ENCODE peak calls at places on chromosomes 16 and 17, in nine cellular contexts. One of them, this sample, is unnamed.

GRCh38 chr17:81999587-81999974 is 22.2 kb downstream of the ASPSCR1 start:
- DNase-seq in NCI-H1436: no peak
- DNase-seq in mesenchymal stem cell: no peak
- DNase-seq in dermis blood vessel endothelial cell: no peak
- DNase-seq in smooth muscle cell of the brain vasculature: no peak
- DNase-seq in NCI-H524: no peak
- DNase-seq in ACHN: no peak
- DNase-seq in sciatic nerve: no peak
- DNase-seq in NCI-H446 treated with DMSO at 0.1 percent for 48 hours: no peak
- DNase-seq in this sample: no peak

GRCh38 chr17:43832976-43833829 is at the start of gene MPP3:
- DNase-seq in NCI-H1436: peak
- DNase-seq in mesenchymal stem cell: peak
- DNase-seq in dermis blood vessel endothelial cell: peak
- DNase-seq in smooth muscle cell of the brain vasculature: no peak
- DNase-seq in NCI-H524: peak
- DNase-seq in ACHN: peak
- DNase-seq in sciatic nerve: peak
- DNase-seq in NCI-H446 treated with DMSO at 0.1 percent for 48 hours: peak
- DNase-seq in this sample: peak

GRCh38 chr16:89089142-89089541 is 4.5 kb upstream of the ACSF3 start:
- DNase-seq in NCI-H1436: no peak
- DNase-seq in mesenchymal stem cell: no peak
- DNase-seq in dermis blood vessel endothelial cell: no peak
- DNase-seq in smooth muscle cell of the brain vasculature: no peak
- DNase-seq in NCI-H524: no peak
- DNase-seq in ACHN: no peak
- DNase-seq in sciatic nerve: no peak
- DNase-seq in NCI-H446 treated with DMSO at 0.1 percent for 48 hours: no peak
- DNase-seq in this sample: no peak

GRCh38 chr17:10754109-10754508 is 24.3 kb upstream of the TMEM220 start:
- DNase-seq in NCI-H1436: peak
- DNase-seq in mesenchymal stem cell: no peak
- DNase-seq in dermis blood vessel endothelial cell: peak
- DNase-seq in smooth muscle cell of the brain vasculature: no peak
- DNase-seq in NCI-H524: no peak
- DNase-seq in ACHN: peak
- DNase-seq in sciatic nerve: no peak
- DNase-seq in NCI-H446 treated with DMSO at 0.1 percent for 48 hours: no peak
- DNase-seq in this sample: no peak

GRCh38 chr16:76378020-76378419 is 100.8 kb downstream of the CNTNAP4 start:
- DNase-seq in NCI-H1436: no peak
- DNase-seq in mesenchymal stem cell: no peak
- DNase-seq in dermis blood vessel endothelial cell: no peak
- DNase-seq in smooth muscle cell of the brain vasculature: no peak
- DNase-seq in NCI-H524: no peak
- DNase-seq in ACHN: no peak
- DNase-seq in sciatic nerve: no peak
- DNase-seq in NCI-H446 treated with DMSO at 0.1 percent for 48 hours: no peak
- DNase-seq in this sample: no peak

GRCh38 chr17:72362466-72363335 is 241.9 kb downstream of the SOX9 start:
- DNase-seq in NCI-H1436: no peak
- DNase-seq in mesenchymal stem cell: peak
- DNase-seq in dermis blood vessel endothelial cell: no peak
- DNase-seq in smooth muscle cell of the brain vasculature: no peak
- DNase-seq in NCI-H524: no peak
- DNase-seq in ACHN: no peak
- DNase-seq in sciatic nerve: no peak
- DNase-seq in NCI-H446 treated with DMSO at 0.1 percent for 48 hours: no peak
- DNase-seq in this sample: no peak

GRCh38 chr17:48576479-48577309 is 1.5 kb downstream of the HOXB4 start:
- DNase-seq in NCI-H1436: no peak
- DNase-seq in mesenchymal stem cell: peak
- DNase-seq in dermis blood vessel endothelial cell: peak
- DNase-seq in smooth muscle cell of the brain vasculature: no peak
- DNase-seq in NCI-H524: no peak
- DNase-seq in ACHN: peak
- DNase-seq in sciatic nerve: no peak
- DNase-seq in NCI-H446 treated with DMSO at 0.1 percent for 48 hours: no peak
- DNase-seq in this sample: no peak

GRCh38 chr17:18259621-18260331 is 686 bp upstream of the MIEF2 start:
- DNase-seq in NCI-H1436: no peak
- DNase-seq in mesenchymal stem cell: no peak
- DNase-seq in dermis blood vessel endothelial cell: no peak
- DNase-seq in smooth muscle cell of the brain vasculature: no peak
- DNase-seq in NCI-H524: no peak
- DNase-seq in ACHN: peak
- DNase-seq in sciatic nerve: no peak
- DNase-seq in NCI-H446 treated with DMSO at 0.1 percent for 48 hours: no peak
- DNase-seq in this sample: no peak

GRCh38 chr16:5379948-5380347 is 282.4 kb upstream of the EEF2KMT start:
- DNase-seq in NCI-H1436: no peak
- DNase-seq in mesenchymal stem cell: no peak
- DNase-seq in dermis blood vessel endothelial cell: no peak
- DNase-seq in smooth muscle cell of the brain vasculature: no peak
- DNase-seq in NCI-H524: no peak
- DNase-seq in ACHN: no peak
- DNase-seq in sciatic nerve: no peak
- DNase-seq in NCI-H446 treated with DMSO at 0.1 percent for 48 hours: no peak
- DNase-seq in this sample: no peak

GRCh38 chr17:71821512-71821911 is 299.3 kb upstream of the SOX9 start:
- DNase-seq in NCI-H1436: no peak
- DNase-seq in mesenchymal stem cell: no peak
- DNase-seq in dermis blood vessel endothelial cell: no peak
- DNase-seq in smooth muscle cell of the brain vasculature: no peak
- DNase-seq in NCI-H524: no peak
- DNase-seq in ACHN: no peak
- DNase-seq in sciatic nerve: no peak
- DNase-seq in NCI-H446 treated with DMSO at 0.1 percent for 48 hours: no peak
- DNase-seq in this sample: no peak

GRCh38 chr16:54208262-54208661 is 78.3 kb downstream of the IRX3 start:
- DNase-seq in NCI-H1436: no peak
- DNase-seq in mesenchymal stem cell: no peak
- DNase-seq in dermis blood vessel endothelial cell: no peak
- DNase-seq in smooth muscle cell of the brain vasculature: no peak
- DNase-seq in NCI-H524: no peak
- DNase-seq in ACHN: no peak
- DNase-seq in sciatic nerve: no peak
- DNase-seq in NCI-H446 treated with DMSO at 0.1 percent for 48 hours: no peak
- DNase-seq in this sample: no peak

GRCh38 chr16:58451263-58451662 is 48.7 kb upstream of the NDRG4 start:
- DNase-seq in NCI-H1436: no peak
- DNase-seq in mesenchymal stem cell: no peak
- DNase-seq in dermis blood vessel endothelial cell: no peak
- DNase-seq in smooth muscle cell of the brain vasculature: no peak
- DNase-seq in NCI-H524: no peak
- DNase-seq in ACHN: no peak
- DNase-seq in sciatic nerve: no peak
- DNase-seq in NCI-H446 treated with DMSO at 0.1 percent for 48 hours: no peak
- DNase-seq in this sample: no peak

GRCh38 chr16:12215302-12216105 is 239.0 kb downstream of the SNX29 start:
- DNase-seq in NCI-H1436: no peak
- DNase-seq in mesenchymal stem cell: no peak
- DNase-seq in dermis blood vessel endothelial cell: peak
- DNase-seq in smooth muscle cell of the brain vasculature: no peak
- DNase-seq in NCI-H524: peak
- DNase-seq in ACHN: no peak
- DNase-seq in sciatic nerve: no peak
- DNase-seq in NCI-H446 treated with DMSO at 0.1 percent for 48 hours: no peak
- DNase-seq in this sample: no peak

GRCh38 chr17:7922499-7923289 is 6.6 kb upstream of the RNF227 start:
- DNase-seq in NCI-H1436: peak
- DNase-seq in mesenchymal stem cell: peak
- DNase-seq in dermis blood vessel endothelial cell: peak
- DNase-seq in smooth muscle cell of the brain vasculature: peak
- DNase-seq in NCI-H524: no peak
- DNase-seq in ACHN: peak
- DNase-seq in sciatic nerve: peak
- DNase-seq in NCI-H446 treated with DMSO at 0.1 percent for 48 hours: no peak
- DNase-seq in this sample: peak

GRCh38 chr17:4541328-4542002 is 13.7 kb downstream of the MYBBP1A start:
- DNase-seq in NCI-H1436: no peak
- DNase-seq in mesenchymal stem cell: no peak
- DNase-seq in dermis blood vessel endothelial cell: no peak
- DNase-seq in smooth muscle cell of the brain vasculature: no peak
- DNase-seq in NCI-H524: no peak
- DNase-seq in ACHN: no peak
- DNase-seq in sciatic nerve: no peak
- DNase-seq in NCI-H446 treated with DMSO at 0.1 percent for 48 hours: no peak
- DNase-seq in this sample: no peak

GRCh38 chr16:88851616-88852015 is 5.1 kb downstream of the GALNS start:
- DNase-seq in NCI-H1436: no peak
- DNase-seq in mesenchymal stem cell: no peak
- DNase-seq in dermis blood vessel endothelial cell: no peak
- DNase-seq in smooth muscle cell of the brain vasculature: no peak
- DNase-seq in NCI-H524: no peak
- DNase-seq in ACHN: no peak
- DNase-seq in sciatic nerve: no peak
- DNase-seq in NCI-H446 treated with DMSO at 0.1 percent for 48 hours: no peak
- DNase-seq in this sample: no peak

GRCh38 chr17:80365001-80365965 is 49.7 kb upstream of the ENDOV start:
- DNase-seq in NCI-H1436: no peak
- DNase-seq in mesenchymal stem cell: no peak
- DNase-seq in dermis blood vessel endothelial cell: no peak
- DNase-seq in smooth muscle cell of the brain vasculature: no peak
- DNase-seq in NCI-H524: no peak
- DNase-seq in ACHN: no peak
- DNase-seq in sciatic nerve: no peak
- DNase-seq in NCI-H446 treated with DMSO at 0.1 percent for 48 hours: no peak
- DNase-seq in this sample: no peak

GRCh38 chr17:32593003-32593402 is 106.2 kb downstream of the CDK5R1 start:
- DNase-seq in NCI-H1436: no peak
- DNase-seq in mesenchymal stem cell: peak
- DNase-seq in dermis blood vessel endothelial cell: no peak
- DNase-seq in smooth muscle cell of the brain vasculature: no peak
- DNase-seq in NCI-H524: no peak
- DNase-seq in ACHN: no peak
- DNase-seq in sciatic nerve: no peak
- DNase-seq in NCI-H446 treated with DMSO at 0.1 percent for 48 hours: no peak
- DNase-seq in this sample: no peak

GRCh38 chr17:7711356-7711755 is 6.2 kb upstream of the DNAH2 start:
- DNase-seq in NCI-H1436: no peak
- DNase-seq in mesenchymal stem cell: no peak
- DNase-seq in dermis blood vessel endothelial cell: no peak
- DNase-seq in smooth muscle cell of the brain vasculature: no peak
- DNase-seq in NCI-H524: no peak
- DNase-seq in ACHN: no peak
- DNase-seq in sciatic nerve: no peak
- DNase-seq in NCI-H446 treated with DMSO at 0.1 percent for 48 hours: no peak
- DNase-seq in this sample: no peak

GRCh38 chr17:21278304-21279197 is 6.0 kb upstream of the MAP2K3 start:
- DNase-seq in NCI-H1436: no peak
- DNase-seq in mesenchymal stem cell: no peak
- DNase-seq in dermis blood vessel endothelial cell: peak
- DNase-seq in smooth muscle cell of the brain vasculature: no peak
- DNase-seq in NCI-H524: no peak
- DNase-seq in ACHN: no peak
- DNase-seq in sciatic nerve: no peak
- DNase-seq in NCI-H446 treated with DMSO at 0.1 percent for 48 hours: no peak
- DNase-seq in this sample: peak

GRCh38 chr16:19094542-19095365 is 19.0 kb upstream of the ITPRIPL2 start:
- DNase-seq in NCI-H1436: no peak
- DNase-seq in mesenchymal stem cell: no peak
- DNase-seq in dermis blood vessel endothelial cell: peak
- DNase-seq in smooth muscle cell of the brain vasculature: no peak
- DNase-seq in NCI-H524: no peak
- DNase-seq in ACHN: no peak
- DNase-seq in sciatic nerve: no peak
- DNase-seq in NCI-H446 treated with DMSO at 0.1 percent for 48 hours: no peak
- DNase-seq in this sample: no peak

GRCh38 chr17:80364091-80364691 is 50.8 kb upstream of the ENDOV start:
- DNase-seq in NCI-H1436: no peak
- DNase-seq in mesenchymal stem cell: peak
- DNase-seq in dermis blood vessel endothelial cell: peak
- DNase-seq in smooth muscle cell of the brain vasculature: no peak
- DNase-seq in NCI-H524: peak
- DNase-seq in ACHN: peak
- DNase-seq in sciatic nerve: no peak
- DNase-seq in NCI-H446 treated with DMSO at 0.1 percent for 48 hours: no peak
- DNase-seq in this sample: no peak

GRCh38 chr17:66468241-66469087 is 166.1 kb downstream of the PRKCA start:
- DNase-seq in NCI-H1436: no peak
- DNase-seq in mesenchymal stem cell: peak
- DNase-seq in dermis blood vessel endothelial cell: peak
- DNase-seq in smooth muscle cell of the brain vasculature: no peak
- DNase-seq in NCI-H524: no peak
- DNase-seq in ACHN: peak
- DNase-seq in sciatic nerve: no peak
- DNase-seq in NCI-H446 treated with DMSO at 0.1 percent for 48 hours: no peak
- DNase-seq in this sample: no peak

GRCh38 chr17:50051082-50051576 is 4.8 kb upstream of the ITGA3 start:
- DNase-seq in NCI-H1436: no peak
- DNase-seq in mesenchymal stem cell: peak
- DNase-seq in dermis blood vessel endothelial cell: peak
- DNase-seq in smooth muscle cell of the brain vasculature: no peak
- DNase-seq in NCI-H524: no peak
- DNase-seq in ACHN: peak
- DNase-seq in sciatic nerve: no peak
- DNase-seq in NCI-H446 treated with DMSO at 0.1 percent for 48 hours: no peak
- DNase-seq in this sample: no peak